ENCODE peak calls at places on chromosomes 11 and 22, in five cellular contexts. H, N, C, E and A are unnamed samples.
A peak's percentile ranks its signal among the peaks of the same experiment; 100 is the strongest.

GRCh38 chr11:85680897-85681296 is 5.1 kb downstream of the CCDC89 start:
- DNase-seq in H (no peak), N (peak; percentile 22), C (no peak), E (no peak), A (no peak)

GRCh38 chr11:112523477-112523876 is 262.8 kb upstream of the PLET1 start:
- DNase-seq in H (no peak), N (no peak), C (no peak), E (peak; percentile 30), A (no peak)

GRCh38 chr11:1206391-1207271 is 16.2 kb upstream of the MUC5B start:
- DNase-seq in H (peak; percentile 31), N (no peak), C (no peak), E (no peak), A (no peak)

GRCh38 chr22:25950101-25950500 is 208.1 kb downstream of the MYO18B start:
- DNase-seq in H (no peak), N (peak; percentile 7), C (no peak), E (no peak), A (no peak)

GRCh38 chr11:113896156-113896879 is 8.3 kb upstream of the HTR3B start:
- DNase-seq in H (no peak), N (peak; percentile 51), C (peak; percentile 17), E (peak; percentile 59), A (peak; percentile 32)

GRCh38 chr11:131750152-131750551 is 379.7 kb downstream of the NTM start:
- DNase-seq in H (no peak), N (no peak), C (no peak), E (no peak), A (no peak)

GRCh38 chr11:19789840-19790710 is 77.4 kb downstream of the NAV2 start:
- DNase-seq in H (no peak), N (no peak), C (peak; percentile 35), E (no peak), A (no peak)

GRCh38 chr11:70805971-70806370 is 407.6 kb downstream of the CTTN start:
- DNase-seq in H (no peak), N (no peak), C (no peak), E (no peak), A (no peak)

GRCh38 chr11:25981998-25982397 is 349.9 kb upstream of the ANO3 start:
- DNase-seq in H (no peak), N (no peak), C (peak; percentile 29), E (peak; percentile 89), A (peak; percentile 52)

GRCh38 chr22:47172771-47173534 is 410.5 kb downstream of the TBC1D22A start:
- DNase-seq in H (peak; percentile 30), N (no peak), C (no peak), E (no peak), A (no peak)

GRCh38 chr11:2443406-2443805 is 908 bp downstream of the TRPM5 start:
- DNase-seq in H (peak; percentile 30), N (no peak), C (no peak), E (no peak), A (no peak)

GRCh38 chr11:67617243-67617953 is 10.7 kb downstream of the NDUFV1 start:
- DNase-seq in H (no peak), N (no peak), C (no peak), E (no peak), A (no peak)

GRCh38 chr22:19974233-19974861 is 32.7 kb upstream of the TXNRD2 start:
- DNase-seq in H (peak; percentile 66), N (peak; percentile 46), C (peak; percentile 32), E (peak; percentile 88), A (peak; percentile 42)

GRCh38 chr11:13188179-13188578 is 89.4 kb upstream of the BMAL1 start:
- DNase-seq in H (no peak), N (no peak), C (no peak), E (no peak), A (no peak)

GRCh38 chr11:2465201-2466068 is 20.6 kb downstream of the KCNQ1 start:
- DNase-seq in H (no peak), N (no peak), C (no peak), E (no peak), A (no peak)

GRCh38 chr11:98143661-98144060 is 877.1 kb upstream of the CNTN5 start:
- DNase-seq in H (no peak), N (no peak), C (no peak), E (no peak), A (no peak)

GRCh38 chr11:66081505-66081904 is 11.4 kb downstream of the PACS1 start:
- DNase-seq in H (peak; percentile 83), N (peak; percentile 89), C (no peak), E (peak; percentile 50), A (no peak)

GRCh38 chr11:66967670-66968425 is 7.3 kb upstream of the C11orf86 start:
- DNase-seq in H (no peak), N (no peak), C (peak; percentile 73), E (peak; percentile 79), A (peak; percentile 71)

GRCh38 chr11:19526119-19526518 is 186.5 kb upstream of the NAV2 start:
- DNase-seq in H (no peak), N (no peak), C (no peak), E (peak; percentile 65), A (no peak)

GRCh38 chr11:13376402-13376801 is 86.6 kb downstream of the BTBD10 start:
- DNase-seq in H (no peak), N (no peak), C (no peak), E (no peak), A (no peak)

GRCh38 chr11:16881074-16881709 is 133.0 kb downstream of the PLEKHA7 start:
- DNase-seq in H (peak; percentile 69), N (no peak), C (peak; percentile 18), E (peak; percentile 46), A (peak; percentile 12)

GRCh38 chr11:27012254-27012921 is 18.5 kb downstream of the FIBIN start:
- DNase-seq in H (no peak), N (no peak), C (peak; percentile 34), E (peak; percentile 85), A (peak; percentile 60)

GRCh38 chr11:80669620-80670019 is 1228.8 kb upstream of the TENM4 start:
- DNase-seq in H (no peak), N (no peak), C (no peak), E (no peak), A (no peak)

GRCh38 chr11:120666121-120666639 is 154.6 kb downstream of the GRIK4 start:
- DNase-seq in H (no peak), N (no peak), C (no peak), E (no peak), A (no peak)

GRCh38 chr11:129259950-129260349 is 67.8 kb upstream of the ARHGAP32 start:
- DNase-seq in H (no peak), N (no peak), C (no peak), E (peak; percentile 18), A (no peak)

DNA sequence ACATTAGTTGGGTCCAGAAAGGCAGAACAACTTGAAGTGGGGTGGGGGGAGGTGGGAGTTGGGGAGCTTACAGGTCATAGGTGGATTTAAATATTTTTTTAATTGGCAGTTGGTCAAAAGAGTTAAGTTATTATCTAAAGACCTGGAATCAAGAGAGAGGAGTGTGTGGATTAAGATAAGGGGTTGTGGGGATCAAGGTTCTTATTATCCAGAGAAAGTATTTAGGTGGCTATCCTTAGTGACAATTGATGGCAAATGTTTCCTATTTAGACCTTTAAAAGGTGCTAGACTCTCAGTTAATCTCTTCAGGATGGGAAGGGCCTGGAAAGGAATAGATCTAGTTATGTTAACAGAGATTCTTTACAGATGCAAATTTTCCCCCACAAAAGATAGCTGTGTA is 120.7 kb upstream of the OR9Q1 start:
- DNase-seq in H (no peak), N (no peak), C (no peak), E (no peak), A (no peak)
- TF ChIP-seq CTCF in H (no peak), N (no peak), C (no peak), E (no peak), A (no peak)

DNA sequence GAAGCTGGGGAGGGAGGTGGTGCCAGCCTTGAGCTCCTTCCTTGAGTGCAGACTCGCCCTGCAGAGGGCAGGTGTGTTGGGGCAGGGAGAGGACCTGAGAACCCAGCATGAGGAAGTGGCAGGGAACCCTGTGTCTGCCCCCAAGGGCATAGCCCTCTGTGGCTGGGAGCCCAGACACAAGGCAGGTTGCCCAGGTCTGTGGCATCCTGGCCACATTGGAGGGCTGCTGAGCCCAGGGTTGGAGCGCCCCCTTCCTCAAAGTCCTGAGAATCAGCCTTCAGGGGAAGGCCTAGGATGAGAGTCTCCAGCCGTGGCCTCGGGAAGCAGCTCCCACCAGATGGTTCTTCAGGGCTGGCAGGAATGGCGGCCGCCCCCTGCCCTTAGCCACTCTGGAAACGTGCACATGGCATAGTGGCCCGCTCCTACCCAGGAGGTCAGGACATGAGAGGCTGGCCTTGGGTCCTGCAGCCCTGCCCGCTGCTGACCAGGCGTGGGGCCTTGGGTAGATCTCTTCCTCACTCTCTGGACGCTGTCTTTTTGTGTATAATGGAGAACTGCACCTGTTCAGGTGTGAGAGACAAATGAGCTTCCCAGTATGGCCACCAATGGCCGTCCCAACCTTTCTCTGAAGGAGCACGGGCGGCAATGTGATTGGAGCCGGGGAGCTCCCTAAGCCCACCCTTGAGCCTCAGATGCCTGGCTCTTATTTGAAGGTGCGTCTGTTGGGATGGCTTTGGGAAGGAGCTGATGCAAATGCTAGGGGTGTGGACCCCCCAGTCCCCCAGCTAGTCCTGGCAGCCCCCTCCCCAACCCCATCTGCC is 4.5 kb upstream of the CDC42BPG start:
- DNase-seq in H (peak; percentile 64), N (peak; percentile 49), C (no peak), E (no peak), A (no peak)
- TF ChIP-seq CTCF in H (peak; percentile 9), N (no peak), C (peak; percentile 47), E (peak; percentile 25), A (peak; percentile 27)

DNA sequence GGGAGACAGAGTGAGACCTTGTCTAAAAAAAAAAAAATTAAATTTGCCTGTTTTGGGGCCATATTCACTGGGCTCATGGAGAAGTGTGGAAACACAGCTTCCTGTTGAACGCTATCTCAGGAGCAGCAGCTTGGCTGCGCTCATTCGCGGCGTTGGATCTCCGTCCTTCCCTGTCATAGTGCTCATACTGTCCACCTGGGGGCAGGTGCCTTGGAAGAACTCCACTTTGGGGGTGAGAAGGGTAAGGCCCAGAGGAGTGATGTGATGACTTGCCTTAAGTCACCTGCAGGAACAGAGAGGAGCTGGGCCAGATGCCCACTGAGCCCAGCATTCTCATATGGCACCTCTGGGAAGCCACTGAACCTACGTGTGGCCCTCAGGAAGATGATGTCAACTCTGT is 82.8 kb downstream of the CABIN1 start:
- DNase-seq in H (no peak), N (no peak), C (no peak), E (no peak), A (no peak)
- TF ChIP-seq CTCF in H (no peak), N (no peak), C (peak; percentile 28), E (no peak), A (peak; percentile 8)

GRCh38 chr11:60743058-60743457 is 13.6 kb upstream of the MS4A15 start:
- DNase-seq in H (no peak), N (no peak), C (no peak), E (peak; percentile 1), A (no peak)

GRCh38 chr11:60734271-60734670 is 9.8 kb downstream of the MS4A18 start:
- DNase-seq in H (no peak), N (no peak), C (no peak), E (no peak), A (no peak)

GRCh38 chr11:60740573-60740972 is 16.1 kb downstream of the MS4A18 start:
- DNase-seq in H (no peak), N (no peak), C (no peak), E (no peak), A (no peak)

GRCh38 chr11:60744114-60744513 is 12.6 kb upstream of the MS4A15 start:
- DNase-seq in H (no peak), N (no peak), C (no peak), E (no peak), A (no peak)

DNA sequence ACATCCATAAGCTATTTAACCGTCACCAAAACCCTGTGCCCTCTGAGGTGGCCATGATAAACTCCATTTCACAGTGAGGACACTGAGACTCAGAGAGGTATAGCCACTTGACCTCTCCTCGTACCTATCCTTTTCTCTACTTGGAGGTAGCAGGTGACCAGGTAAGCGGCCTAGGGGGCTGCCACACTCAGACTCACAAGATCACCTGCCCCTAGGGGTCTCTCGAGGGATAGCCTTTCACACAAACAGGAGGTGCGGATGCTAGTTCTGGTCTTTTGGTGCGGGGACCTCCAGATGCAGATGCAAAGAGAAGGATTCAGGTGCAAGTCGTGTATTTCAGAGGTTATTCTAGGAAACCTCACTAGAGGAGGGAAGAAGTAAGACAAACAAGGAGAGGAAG is 14.6 kb downstream of the MS4A18 start:
- DNase-seq in H (no peak), N (no peak), C (no peak), E (no peak), A (no peak)
- TF ChIP-seq CTCF in H (no peak), N (no peak), C (peak; percentile 14), E (no peak), A (peak; percentile 7)